ENCODE peak calls at places on chromosome 5, in nine cellular contexts. One of them, this sample, is unnamed.

GRCh38 chr5:9644630-9645029 is 14.5 kb upstream of the TAS2R1 start:
- DNase-seq in astrocyte of the spinal cord: no peak
- DNase-seq in MM.1S: no peak
- DNase-seq in ovary: no peak
- DNase-seq in lower leg skin: no peak
- DNase-seq in PC-3: peak; percentile 90
- DNase-seq in AG10803: peak; percentile 37
- DNase-seq in fibroblast of the aortic adventitia: peak; percentile 41
- DNase-seq in cardiac fibroblast: no peak
- DNase-seq in this sample: no peak

GRCh38 chr5:113031132-113031531 is 54.5 kb downstream of the DCP2 start:
- DNase-seq in astrocyte of the spinal cord: no peak
- DNase-seq in fibroblast of the aortic adventitia: no peak
- DNase-seq in cardiac fibroblast: no peak
- DNase-seq in MM.1S: no peak
- DNase-seq in lower leg skin: no peak
- DNase-seq in AG10803: no peak
- DNase-seq in PC-3: no peak
- DNase-seq in ovary: no peak
- DNase-seq in this sample: no peak

GRCh38 chr5:123805300-123805699 is 293.3 kb downstream of the CSNK1G3 start:
- DNase-seq in MM.1S: no peak
- DNase-seq in cardiac fibroblast: no peak
- DNase-seq in ovary: no peak
- DNase-seq in AG10803: no peak
- DNase-seq in PC-3: no peak
- DNase-seq in fibroblast of the aortic adventitia: no peak
- DNase-seq in astrocyte of the spinal cord: no peak
- DNase-seq in lower leg skin: no peak
- DNase-seq in this sample: no peak

GRCh38 chr5:24145806-24146205 is 499.0 kb downstream of the CDH10 start:
- DNase-seq in ovary: no peak
- DNase-seq in astrocyte of the spinal cord: no peak
- DNase-seq in lower leg skin: no peak
- DNase-seq in cardiac fibroblast: no peak
- DNase-seq in fibroblast of the aortic adventitia: no peak
- DNase-seq in PC-3: no peak
- DNase-seq in MM.1S: no peak
- DNase-seq in AG10803: no peak
- DNase-seq in this sample: no peak

GRCh38 chr5:141495456-141495811 is 6.6 kb downstream of the PCDHGC5 start:
- DNase-seq in astrocyte of the spinal cord: no peak
- DNase-seq in fibroblast of the aortic adventitia: no peak
- DNase-seq in MM.1S: no peak
- DNase-seq in lower leg skin: no peak
- DNase-seq in cardiac fibroblast: no peak
- DNase-seq in AG10803: no peak
- DNase-seq in ovary: no peak
- DNase-seq in PC-3: no peak
- DNase-seq in this sample: no peak

GRCh38 chr5:74017786-74018211 is 391.8 kb downstream of the ARHGEF28 start:
- DNase-seq in ovary: no peak
- DNase-seq in fibroblast of the aortic adventitia: peak; percentile 71
- DNase-seq in lower leg skin: peak; percentile 27
- DNase-seq in astrocyte of the spinal cord: peak; percentile 61
- DNase-seq in MM.1S: no peak
- DNase-seq in PC-3: peak; percentile 82
- DNase-seq in cardiac fibroblast: peak; percentile 11
- DNase-seq in AG10803: peak; percentile 53
- DNase-seq in this sample: no peak

GRCh38 chr5:36054646-36055045 is 12.0 kb downstream of the UGT3A2 start:
- DNase-seq in PC-3: no peak
- DNase-seq in MM.1S: no peak
- DNase-seq in fibroblast of the aortic adventitia: no peak
- DNase-seq in AG10803: peak; percentile 62
- DNase-seq in cardiac fibroblast: no peak
- DNase-seq in astrocyte of the spinal cord: no peak
- DNase-seq in ovary: no peak
- DNase-seq in lower leg skin: no peak
- DNase-seq in this sample: no peak

GRCh38 chr5:132254321-132254977 is 3.0 kb upstream of the PDLIM4 start:
- DNase-seq in PC-3: no peak
- DNase-seq in lower leg skin: no peak
- DNase-seq in MM.1S: no peak
- DNase-seq in ovary: no peak
- DNase-seq in AG10803: no peak
- DNase-seq in cardiac fibroblast: peak; percentile 73
- DNase-seq in fibroblast of the aortic adventitia: peak; percentile 59
- DNase-seq in astrocyte of the spinal cord: no peak
- DNase-seq in this sample: peak; percentile 73

GRCh38 chr5:179550511-179551342 is at the start of gene RUFY1:
- DNase-seq in fibroblast of the aortic adventitia: peak; percentile 73
- DNase-seq in PC-3: peak; percentile 67
- DNase-seq in astrocyte of the spinal cord: peak; percentile 81
- DNase-seq in AG10803: peak; percentile 75
- DNase-seq in MM.1S: peak; percentile 79
- DNase-seq in cardiac fibroblast: peak; percentile 84
- DNase-seq in ovary: peak; percentile 82
- DNase-seq in lower leg skin: peak; percentile 74
- DNase-seq in this sample: peak; percentile 46

GRCh38 chr5:163773181-163773580 is 267.8 kb downstream of the MAT2B start:
- DNase-seq in PC-3: no peak
- DNase-seq in ovary: no peak
- DNase-seq in lower leg skin: no peak
- DNase-seq in cardiac fibroblast: no peak
- DNase-seq in fibroblast of the aortic adventitia: no peak
- DNase-seq in AG10803: no peak
- DNase-seq in MM.1S: no peak
- DNase-seq in astrocyte of the spinal cord: no peak
- DNase-seq in this sample: no peak

GRCh38 chr5:18968966-18969365 is 1019.0 kb downstream of the CDH18 start:
- DNase-seq in astrocyte of the spinal cord: no peak
- DNase-seq in fibroblast of the aortic adventitia: no peak
- DNase-seq in cardiac fibroblast: no peak
- DNase-seq in lower leg skin: no peak
- DNase-seq in PC-3: peak; percentile 96
- DNase-seq in AG10803: no peak
- DNase-seq in ovary: no peak
- DNase-seq in MM.1S: no peak
- DNase-seq in this sample: no peak

GRCh38 chr5:58224661-58225060 is 235.2 kb downstream of the PLK2 start:
- DNase-seq in MM.1S: peak; percentile 75
- DNase-seq in cardiac fibroblast: no peak
- DNase-seq in AG10803: no peak
- DNase-seq in fibroblast of the aortic adventitia: no peak
- DNase-seq in astrocyte of the spinal cord: no peak
- DNase-seq in ovary: no peak
- DNase-seq in lower leg skin: no peak
- DNase-seq in PC-3: no peak
- DNase-seq in this sample: no peak

GRCh38 chr5:4129523-4129922 is 533.9 kb downstream of the IRX1 start:
- DNase-seq in cardiac fibroblast: no peak
- DNase-seq in fibroblast of the aortic adventitia: no peak
- DNase-seq in lower leg skin: no peak
- DNase-seq in AG10803: no peak
- DNase-seq in MM.1S: no peak
- DNase-seq in ovary: no peak
- DNase-seq in astrocyte of the spinal cord: no peak
- DNase-seq in PC-3: no peak
- DNase-seq in this sample: no peak

DNA sequence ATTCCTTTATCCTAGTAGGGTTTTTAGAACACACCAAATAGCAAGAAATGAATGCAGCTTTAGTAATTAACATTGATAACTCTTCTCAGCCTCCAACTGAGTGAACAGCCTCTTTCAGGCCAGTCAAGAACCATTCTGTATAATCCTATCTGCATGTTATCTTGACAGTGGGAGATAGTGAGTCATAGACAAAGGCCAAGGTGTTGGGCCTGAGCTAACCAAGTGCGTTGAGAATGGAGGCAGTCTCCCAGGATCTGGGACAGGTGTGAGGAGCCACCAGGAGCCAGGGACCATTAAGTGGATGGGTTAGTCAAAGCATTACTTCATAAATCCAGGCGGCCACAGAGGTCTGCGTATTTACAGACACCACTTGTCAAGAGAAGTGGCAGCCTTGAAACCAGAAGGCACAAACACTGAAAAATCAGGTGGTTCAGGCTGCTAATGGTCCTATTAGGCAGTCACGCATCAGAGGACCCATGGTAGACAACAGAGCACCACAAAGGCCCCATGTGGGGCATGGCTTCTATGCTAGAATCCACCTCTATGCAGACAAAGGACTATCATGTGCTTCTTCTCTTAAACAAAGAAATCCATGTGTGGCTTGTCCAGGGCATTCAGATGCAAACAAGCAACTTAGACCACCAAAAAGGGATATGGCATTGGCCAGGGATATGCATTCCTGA is 409.7 kb upstream of the PIK3R1 start:
- DNase-seq in ovary: no peak
- DNase-seq in lower leg skin: no peak
- DNase-seq in astrocyte of the spinal cord: no peak
- DNase-seq in PC-3: no peak
- DNase-seq in cardiac fibroblast: no peak
- DNase-seq in MM.1S: no peak
- DNase-seq in AG10803: no peak
- DNase-seq in fibroblast of the aortic adventitia: no peak
- DNase-seq in this sample: no peak
- H3K4me3 ChIP-seq in ovary: no peak overlapping the region
- H3K4me3 ChIP-seq in lower leg skin: no peak overlapping the region
- H3K4me3 ChIP-seq in astrocyte of the spinal cord: no peak overlapping the region
- H3K4me3 ChIP-seq in PC-3: no peak overlapping the region
- H3K4me3 ChIP-seq in cardiac fibroblast: no peak overlapping the region
- H3K4me3 ChIP-seq in MM.1S: no peak overlapping the region
- H3K4me3 ChIP-seq in AG10803: no peak overlapping the region
- H3K4me3 ChIP-seq in fibroblast of the aortic adventitia: no peak overlapping the region
- H3K4me3 ChIP-seq in this sample: no peak overlapping the region

GRCh38 chr5:172005708-172006377 is 595 bp downstream of the FBXW11 start:
- DNase-seq in PC-3: no peak
- DNase-seq in cardiac fibroblast: peak; percentile 20
- DNase-seq in lower leg skin: no peak
- DNase-seq in astrocyte of the spinal cord: peak; percentile 24
- DNase-seq in fibroblast of the aortic adventitia: no peak
- DNase-seq in ovary: peak; percentile 48
- DNase-seq in MM.1S: no peak
- DNase-seq in AG10803: peak; percentile 25
- DNase-seq in this sample: no peak

GRCh38 chr5:172003750-172004149 is 2.7 kb downstream of the FBXW11 start:
- DNase-seq in fibroblast of the aortic adventitia: peak; percentile 63
- DNase-seq in astrocyte of the spinal cord: no peak
- DNase-seq in cardiac fibroblast: peak; percentile 45
- DNase-seq in PC-3: peak; percentile 54
- DNase-seq in ovary: no peak
- DNase-seq in MM.1S: no peak
- DNase-seq in lower leg skin: no peak
- DNase-seq in AG10803: peak; percentile 28
- DNase-seq in this sample: peak; percentile 69

GRCh38 chr5:172002310-172002709 is 4.1 kb downstream of the FBXW11 start:
- DNase-seq in MM.1S: peak; percentile 36
- DNase-seq in PC-3: peak; percentile 40
- DNase-seq in ovary: no peak
- DNase-seq in cardiac fibroblast: peak; percentile 36
- DNase-seq in fibroblast of the aortic adventitia: peak; percentile 25
- DNase-seq in astrocyte of the spinal cord: peak; percentile 15
- DNase-seq in lower leg skin: no peak
- DNase-seq in AG10803: peak; percentile 22
- DNase-seq in this sample: no peak

GRCh38 chr5:172004824-172005237 is 1.6 kb downstream of the FBXW11 start:
- DNase-seq in MM.1S: peak; percentile 24
- DNase-seq in astrocyte of the spinal cord: peak; percentile 30
- DNase-seq in ovary: no peak
- DNase-seq in fibroblast of the aortic adventitia: peak; percentile 35
- DNase-seq in lower leg skin: no peak
- DNase-seq in PC-3: no peak
- DNase-seq in cardiac fibroblast: peak; percentile 11
- DNase-seq in AG10803: peak; percentile 20
- DNase-seq in this sample: no peak

GRCh38 chr5:172002840-172003512 is 3.5 kb downstream of the FBXW11 start:
- DNase-seq in AG10803: no peak
- DNase-seq in cardiac fibroblast: no peak
- DNase-seq in MM.1S: no peak
- DNase-seq in lower leg skin: no peak
- DNase-seq in fibroblast of the aortic adventitia: no peak
- DNase-seq in PC-3: no peak
- DNase-seq in astrocyte of the spinal cord: no peak
- DNase-seq in ovary: no peak
- DNase-seq in this sample: no peak
- TF ChIP-seq CTCF in AG10803: no peak
- TF ChIP-seq CTCF in cardiac fibroblast: no peak
- TF ChIP-seq CTCF in MM.1S: no peak
- TF ChIP-seq CTCF in lower leg skin: no peak
- TF ChIP-seq CTCF in fibroblast of the aortic adventitia: no peak
- TF ChIP-seq CTCF in PC-3: no peak
- TF ChIP-seq CTCF in astrocyte of the spinal cord: no peak
- TF ChIP-seq CTCF in ovary: no peak
- TF ChIP-seq CTCF in this sample: no peak

DNA sequence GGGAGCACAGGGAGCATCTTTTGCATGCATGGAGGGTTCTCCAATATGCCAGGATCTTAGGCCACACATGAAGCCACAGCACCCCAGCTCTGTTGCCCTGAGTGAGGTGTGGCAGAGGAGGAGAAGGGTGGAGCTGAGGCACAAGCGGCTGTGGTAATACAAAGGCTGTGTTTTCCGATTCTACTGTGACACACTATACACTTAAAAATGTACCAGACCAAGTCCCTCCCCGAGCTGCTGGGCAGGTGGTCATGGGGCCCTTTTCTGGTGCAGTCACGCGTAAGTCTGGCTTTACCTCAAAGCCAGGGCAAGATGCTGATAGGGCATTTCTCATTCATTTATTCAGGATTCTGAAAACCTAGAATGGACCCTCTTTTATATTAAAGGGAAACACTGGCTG is 3.7 kb downstream of the ADGRV1 start:
- DNase-seq in ovary: no peak
- DNase-seq in astrocyte of the spinal cord: no peak
- DNase-seq in MM.1S: no peak
- DNase-seq in lower leg skin: no peak
- DNase-seq in cardiac fibroblast: no peak
- DNase-seq in AG10803: no peak
- DNase-seq in PC-3: no peak
- DNase-seq in fibroblast of the aortic adventitia: no peak
- DNase-seq in this sample: no peak
- H3K4me3 ChIP-seq in ovary: no peak overlapping the region
- H3K4me3 ChIP-seq in astrocyte of the spinal cord: no peak overlapping the region
- H3K4me3 ChIP-seq in MM.1S: no peak overlapping the region
- H3K4me3 ChIP-seq in lower leg skin: no peak overlapping the region
- H3K4me3 ChIP-seq in cardiac fibroblast: no peak overlapping the region
- H3K4me3 ChIP-seq in AG10803: no peak overlapping the region
- H3K4me3 ChIP-seq in PC-3: peak overlapping the region; percentile 3
- H3K4me3 ChIP-seq in fibroblast of the aortic adventitia: no peak overlapping the region
- H3K4me3 ChIP-seq in this sample: peak overlapping the region; percentile 29

DNA sequence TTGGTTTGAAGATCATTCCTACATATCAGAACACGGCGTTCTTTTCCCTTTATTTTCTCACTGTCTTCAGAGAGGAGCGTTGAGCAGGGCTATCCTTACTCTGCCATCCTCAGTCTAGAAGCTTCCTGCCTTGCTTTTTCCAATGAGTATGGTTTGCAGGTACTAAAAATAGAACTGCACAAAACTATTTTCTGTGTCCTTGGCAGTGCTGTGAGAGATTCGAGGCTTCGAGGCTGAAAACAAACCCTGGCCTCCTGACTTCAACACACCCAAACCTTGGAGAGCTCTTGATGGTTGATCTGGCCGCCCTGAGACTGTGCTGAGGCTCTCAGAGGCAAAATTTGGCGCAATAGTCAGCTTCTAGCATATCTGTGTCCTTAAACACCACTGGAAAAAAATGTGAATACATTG is 78.9 kb downstream of the GOLPH3 start:
- DNase-seq in lower leg skin: no peak
- DNase-seq in cardiac fibroblast: peak; percentile 45
- DNase-seq in MM.1S: no peak
- DNase-seq in astrocyte of the spinal cord: peak; percentile 34
- DNase-seq in PC-3: no peak
- DNase-seq in ovary: peak; percentile 71
- DNase-seq in fibroblast of the aortic adventitia: peak; percentile 67
- DNase-seq in AG10803: peak; percentile 18
- DNase-seq in this sample: no peak
- TF ChIP-seq CTCF in lower leg skin: no peak
- TF ChIP-seq CTCF in cardiac fibroblast: no peak
- TF ChIP-seq CTCF in MM.1S: no peak
- TF ChIP-seq CTCF in astrocyte of the spinal cord: no peak
- TF ChIP-seq CTCF in PC-3: no peak
- TF ChIP-seq CTCF in ovary: no peak
- TF ChIP-seq CTCF in fibroblast of the aortic adventitia: no peak
- TF ChIP-seq CTCF in AG10803: no peak
- TF ChIP-seq CTCF in this sample: no peak

This sample was measured in LNCaP clone FGC.